ENCODE peak calls at places on chromosomes 12 and 14, in ten cellular contexts. H is upper lobe of left lung, L is A549, Y is body of pancreas, F is heart left ventricle, E is H1, G is suprapubic skin, S is transverse colon, Q is uterus, M is tibial nerve. N is an unnamed sample.

GRCh38 chr12:110317921-110318320 is 36.9 kb downstream of the ATP2A2 start:
- DNase-seq in Q (no peak), Y (no peak), E (no peak), H (no peak), F (no peak), G (no peak), S (no peak), L (no peak), M (no peak), N (no peak)

GRCh38 chr12:95473440-95473946 is 459 bp upstream of the METAP2 start:
- DNase-seq in F (peak), Q (peak), M (peak), E (no peak), L (peak), G (peak), Y (peak), H (no peak), S (peak), N (no peak)

GRCh38 chr12:106163712-106164111 is 25.0 kb upstream of the NUAK1 start:
- DNase-seq in Y (no peak), G (no peak), Q (no peak), E (no peak), S (no peak), L (no peak), M (no peak), H (no peak), F (no peak), N (no peak)

GRCh38 chr12:102562836-102563425 is 82.6 kb upstream of the IGF1 start:
- DNase-seq in Y (peak), G (no peak), H (no peak), L (no peak), S (no peak), M (no peak), F (no peak), E (no peak), Q (no peak), N (no peak)

GRCh38 chr12:75437564-75437963 is 43.0 kb upstream of the GLIPR1 start:
- DNase-seq in H (no peak), F (no peak), L (no peak), M (no peak), E (no peak), Y (no peak), S (no peak), G (no peak), Q (no peak), N (no peak)

GRCh38 chr14:95895720-95896119 is 19.1 kb downstream of the TUNAR start:
- DNase-seq in S (no peak), F (no peak), L (peak), E (peak), M (no peak), Y (peak), H (no peak), G (no peak), Q (no peak), N (no peak)

GRCh38 chr14:24139272-24139934 is 2.0 kb downstream of the EMC9 start:
- DNase-seq in F (no peak), S (no peak), Q (no peak), G (no peak), E (no peak), H (no peak), M (no peak), L (peak), Y (peak), N (no peak)

GRCh38 chr14:30864934-30865333 is 9.4 kb upstream of the COCH start:
- DNase-seq in G (no peak), H (no peak), M (no peak), Y (no peak), E (no peak), F (no peak), Q (no peak), L (no peak), S (no peak), N (no peak)

GRCh38 chr14:77318006-77318553 is 2.6 kb downstream of the POMT2 start:
- DNase-seq in F (no peak), G (no peak), Y (peak), Q (no peak), L (no peak), H (no peak), M (no peak), E (no peak), S (no peak), N (no peak)

GRCh38 chr12:115872212-115872611 is 405.3 kb downstream of the MED13L start:
- DNase-seq in M (no peak), F (no peak), Y (no peak), Q (no peak), H (no peak), S (no peak), G (no peak), L (no peak), E (no peak), N (no peak)

GRCh38 chr14:31127690-31128089 is 79.9 kb downstream of the HECTD1 start:
- DNase-seq in S (no peak), Y (no peak), E (no peak), G (no peak), F (no peak), H (no peak), M (no peak), L (no peak), Q (no peak), N (no peak)

GRCh38 chr12:9751204-9752144 is 9.2 kb downstream of the CD69 start:
- DNase-seq in F (no peak), M (no peak), E (no peak), H (no peak), G (no peak), Q (no peak), Y (no peak), L (peak), S (no peak), N (no peak)

GRCh38 chr14:100045687-100046344 is 19.4 kb upstream of the EVL start:
- DNase-seq in F (no peak), Y (no peak), E (no peak), H (no peak), G (no peak), M (no peak), S (no peak), Q (no peak), L (no peak), N (no peak)

GRCh38 chr14:32576088-32576795 is 247.1 kb downstream of the AKAP6 start:
- DNase-seq in F (peak), H (no peak), M (peak), L (peak), E (no peak), S (peak), G (no peak), Y (peak), Q (peak), N (peak)

GRCh38 chr12:78316150-78316549 is 485.5 kb downstream of the NAV3 start:
- DNase-seq in Y (no peak), Q (no peak), E (no peak), F (no peak), M (no peak), L (no peak), G (no peak), H (no peak), S (no peak), N (no peak)

GRCh38 chr14:104690266-104690711 is 871 bp downstream of the INF2 start:
- DNase-seq in Y (no peak), Q (no peak), F (no peak), G (no peak), M (no peak), H (peak), L (no peak), E (no peak), S (peak), N (no peak)

GRCh38 chr14:69328317-69328716 is 68.4 kb downstream of the GALNT16 start:
- DNase-seq in G (peak), E (no peak), H (peak), M (no peak), F (no peak), S (no peak), L (no peak), Q (no peak), Y (no peak), N (no peak)

GRCh38 chr14:68611611-68612010 is 181.3 kb downstream of the ZFP36L1 start:
- DNase-seq in S (no peak), M (no peak), E (no peak), F (no peak), Y (peak), Q (no peak), L (no peak), H (no peak), G (no peak), N (no peak)

GRCh38 chr14:90739318-90740077 is 76.7 kb downstream of the TTC7B start:
- DNase-seq in S (no peak), Q (no peak), G (no peak), E (no peak), H (no peak), L (no peak), Y (no peak), M (no peak), F (no peak), N (no peak)

GRCh38 chr12:124621296-124621660 is 53.9 kb upstream of the NCOR2 start:
- DNase-seq in G (peak), H (no peak), M (peak), Q (peak), F (peak), Y (peak), E (peak), S (peak), L (no peak), N (peak)

GRCh38 chr14:22836301-22837058 is at the start of gene MMP14:
- DNase-seq in E (no peak), M (peak), G (peak), S (peak), H (peak), L (no peak), F (peak), Y (peak), Q (peak), N (peak)

GRCh38 chr12:591167-591570 is 72.1 kb downstream of the NINJ2 start:
- DNase-seq in F (peak), E (no peak), H (no peak), Q (no peak), Y (no peak), M (no peak), L (no peak), G (peak), S (no peak), N (no peak)

GRCh38 chr12:76781321-76781720 is 17.4 kb downstream of the ZDHHC17 start:
- DNase-seq in S (no peak), F (no peak), Y (no peak), L (no peak), H (no peak), M (no peak), Q (no peak), E (no peak), G (no peak), N (no peak)

GRCh38 chr12:50005150-50005549 is 20.1 kb downstream of the RACGAP1 start:
- DNase-seq in H (no peak), G (no peak), M (no peak), L (no peak), Y (no peak), E (no peak), S (no peak), Q (no peak), F (no peak), N (no peak)

DNA sequence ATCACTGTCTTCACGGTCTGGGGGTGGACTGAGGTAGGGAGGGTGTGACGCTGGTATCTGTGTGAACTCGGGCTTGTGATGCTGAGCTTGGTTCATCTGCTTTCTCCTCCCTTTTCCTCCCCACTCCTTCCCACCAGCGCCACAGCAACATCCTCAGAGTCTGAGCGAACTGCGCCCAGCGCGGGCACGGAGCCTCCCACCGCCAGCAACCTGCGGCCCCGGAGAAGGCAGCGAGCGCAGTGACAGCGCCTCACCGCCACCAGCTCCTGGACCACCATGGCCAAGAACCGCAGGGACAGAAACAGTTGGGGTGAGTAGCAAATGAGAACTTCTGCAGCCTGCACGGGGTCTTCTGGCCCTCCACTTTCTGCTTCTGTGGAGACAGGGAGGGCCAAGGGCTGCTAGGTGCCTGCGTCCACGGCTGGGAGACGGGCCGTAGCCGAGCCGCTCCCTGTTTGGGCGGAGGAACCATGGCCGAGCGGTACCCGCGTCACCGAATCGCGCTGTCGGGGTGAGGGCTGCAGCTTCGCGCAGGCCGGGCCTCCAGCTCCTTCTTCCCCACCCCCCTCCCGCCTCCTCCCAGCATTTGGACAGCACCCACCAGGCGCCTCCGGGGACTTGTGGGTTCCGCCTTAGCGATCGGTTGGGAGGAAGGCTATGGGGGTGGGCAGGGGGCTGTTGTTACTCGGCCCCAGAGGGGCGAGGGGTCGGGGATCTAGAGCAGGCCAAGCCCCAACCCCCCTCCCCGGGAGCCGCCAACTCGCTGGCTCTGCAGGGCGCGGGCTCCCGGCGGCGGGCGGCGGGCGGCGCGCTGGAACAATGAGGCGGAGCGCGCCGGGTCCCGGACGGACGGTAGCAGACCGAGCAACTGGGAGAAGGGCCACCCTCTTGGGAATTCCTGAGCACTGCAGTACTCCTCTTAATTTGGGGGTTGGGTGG is at the start of gene ATL1:
- DNase-seq in E (no peak), S (peak), M (peak), H (peak), Y (peak), Q (peak), G (peak), F (peak), L (peak), N (peak)
- TF ChIP-seq POLR2A in E (no peak), S (peak), M (peak), H (no peak), Y (peak), Q (peak), G (peak), F (no peak), L (peak), N (no peak)

GRCh38 chr12:32885831-32886230 is 10.7 kb downstream of the PKP2 start:
- DNase-seq in E (no peak), L (no peak), Q (no peak), F (no peak), M (no peak), H (no peak), S (no peak), Y (no peak), G (no peak), N (no peak)

GRCh38 chr12:32881107-32881506 is 15.5 kb downstream of the PKP2 start:
- DNase-seq in H (no peak), Q (no peak), E (no peak), L (no peak), Y (no peak), G (no peak), S (no peak), M (no peak), F (no peak), N (peak)

GRCh38 chr12:32877670-32878459 is 18.7 kb downstream of the PKP2 start:
- DNase-seq in G (peak), S (no peak), F (peak), Y (peak), H (peak), M (no peak), L (no peak), Q (no peak), E (no peak), N (peak)

GRCh38 chr12:32884962-32885361 is 11.6 kb downstream of the PKP2 start:
- DNase-seq in G (no peak), M (no peak), F (no peak), L (no peak), S (no peak), Q (no peak), E (no peak), H (no peak), Y (no peak), N (no peak)

DNA sequence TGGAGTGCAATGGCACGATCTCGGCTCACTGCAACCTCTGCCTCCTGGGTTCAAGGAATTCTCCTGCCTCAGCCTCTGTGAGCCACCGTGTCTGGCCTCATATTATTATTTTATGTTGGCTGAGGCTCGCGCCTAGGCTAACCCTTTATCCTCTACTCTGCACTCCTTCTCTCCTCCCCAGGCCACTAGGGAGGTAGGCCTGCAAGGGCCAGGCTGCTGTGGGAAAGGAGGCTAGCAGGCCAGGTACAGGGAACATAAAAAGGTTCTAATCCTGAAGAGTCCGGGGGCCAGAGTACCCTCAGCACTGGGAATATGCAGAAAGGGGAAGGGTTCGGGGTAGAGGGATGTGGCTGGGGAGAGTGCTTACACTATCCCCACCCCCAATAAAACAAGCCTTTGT is 14.9 kb downstream of the PKP2 start:
- DNase-seq in L (no peak), G (no peak), H (no peak), S (no peak), M (no peak), Q (no peak), F (no peak), Y (no peak), E (no peak), N (no peak)
- H3K4me3 ChIP-seq in L (no peak), G (no peak), H (no peak), S (no peak), M (no peak), Q (no peak), F (no peak), Y (no peak), E (no peak), N (no peak)

GRCh38 chr12:117912756-117913155 is 56.0 kb downstream of the KSR2 start:
- DNase-seq in Y (no peak), M (no peak), H (no peak), S (no peak), F (no peak), L (no peak), E (no peak), G (no peak), Q (no peak), N (no peak)
- TF ChIP-seq POLR2A in Y (no peak), M (no peak), H (no peak), S (no peak), F (no peak), L (no peak), E (no peak), G (no peak), Q (no peak), N (no peak)

DNA sequence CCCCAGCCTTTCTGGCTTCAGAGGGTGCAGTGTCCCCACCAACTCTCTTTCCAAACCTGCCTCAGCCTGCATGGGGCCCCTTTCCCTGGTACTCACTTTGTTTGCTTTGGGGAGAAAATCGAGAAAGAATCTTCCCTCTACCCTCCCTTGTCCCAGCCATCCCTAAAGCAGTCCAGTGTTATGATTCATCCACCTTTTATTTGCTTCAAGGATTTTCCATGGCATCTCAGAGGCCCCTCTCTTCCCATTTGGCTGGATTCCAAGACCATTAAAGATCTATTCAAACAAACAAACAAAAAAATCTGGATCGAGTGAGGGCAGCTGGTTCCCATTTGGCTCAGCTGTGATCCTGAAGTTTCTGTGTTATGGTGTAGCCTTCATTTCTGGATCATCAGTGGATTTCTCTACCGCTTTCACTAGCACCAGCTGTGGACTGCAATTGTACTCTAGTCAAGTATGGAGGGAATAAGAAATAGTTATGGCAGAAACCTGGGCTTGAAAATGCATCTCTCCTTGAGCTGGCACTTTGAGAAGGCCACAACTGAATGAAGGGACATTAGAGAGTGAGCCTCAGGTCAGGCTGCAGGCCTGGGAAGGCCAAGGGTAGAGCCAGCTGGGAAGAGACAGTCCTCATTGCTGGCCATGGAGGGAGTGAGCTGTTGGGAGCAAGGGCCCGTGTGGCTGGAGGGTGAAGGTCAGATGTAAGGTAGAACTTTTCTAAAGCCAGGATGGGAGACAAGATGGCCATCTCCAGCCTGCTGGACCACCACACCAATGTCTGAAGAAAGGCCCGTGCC is 13.7 kb downstream of the KRT71 start:
- DNase-seq in G (no peak), Q (no peak), L (peak), E (no peak), M (no peak), F (no peak), S (no peak), H (no peak), Y (no peak), N (no peak)
- H3K4me3 ChIP-seq in G (no peak), Q (no peak), L (no peak), E (no peak), M (no peak), F (no peak), S (no peak), H (no peak), Y (no peak), N (no peak)

GRCh38 chr14:55588259-55588699 is 8.3 kb downstream of the KTN1 start:
- DNase-seq in H (no peak), M (no peak), G (no peak), Y (no peak), S (no peak), F (no peak), E (no peak), L (no peak), Q (no peak), N (no peak)

GRCh38 chr14:55587847-55588246 is 7.8 kb downstream of the KTN1 start:
- DNase-seq in S (no peak), F (no peak), E (no peak), G (no peak), M (no peak), Y (no peak), L (no peak), Q (no peak), H (no peak), N (no peak)

GRCh38 chr14:55583942-55584468 is 4.0 kb downstream of the KTN1 start:
- DNase-seq in L (no peak), F (no peak), M (no peak), H (no peak), G (no peak), E (no peak), Y (no peak), S (no peak), Q (no peak), N (no peak)

GRCh38 chr14:55585854-55586253 is 5.8 kb downstream of the KTN1 start:
- DNase-seq in H (no peak), L (no peak), M (no peak), E (no peak), S (no peak), F (no peak), Y (no peak), G (no peak), Q (no peak), N (no peak)

GRCh38 chr14:55586411-55586810 is 6.4 kb downstream of the KTN1 start:
- DNase-seq in M (no peak), Q (no peak), L (no peak), F (no peak), E (no peak), H (no peak), Y (no peak), S (no peak), G (no peak), N (no peak)
- TF ChIP-seq POLR2A in M (no peak), Q (no peak), L (no peak), F (no peak), E (no peak), H (no peak), Y (no peak), S (no peak), G (no peak), N (no peak)

GRCh38 chr14:20327005-20327869 is 5.8 kb downstream of the CCNB1IP1 start:
- DNase-seq in S (no peak), M (peak), F (peak), L (peak), Y (no peak), H (no peak), E (no peak), G (no peak), Q (no peak), N (no peak)
- H3K4me3 ChIP-seq in S (no peak), M (no peak), F (no peak), L (no peak), Y (no peak), H (no peak), E (no peak), G (no peak), Q (no peak), N (no peak)

GRCh38 chr12:120086801-120087621 is 29.5 kb downstream of the RAB35 start:
- DNase-seq in M (peak), Y (peak), G (peak), S (peak), E (peak), H (peak), F (peak), Q (peak), L (peak), N (peak)
- TF ChIP-seq POLR2A in M (peak), Y (no peak), G (no peak), S (no peak), E (peak), H (no peak), F (no peak), Q (peak), L (peak), N (no peak)

GRCh38 chr14:92676031-92676430 is 72.4 kb downstream of the LGMN start:
- DNase-seq in H (no peak), F (no peak), G (no peak), Y (no peak), L (no peak), E (no peak), M (no peak), S (peak), Q (peak), N (no peak)
- H3K4me3 ChIP-seq in H (no peak), F (no peak), G (no peak), Y (no peak), L (no peak), E (no peak), M (no peak), S (no peak), Q (no peak), N (no peak)